ENCODE peak calls at places on chromosome 4, in six cellular contexts. I, X, R, V, K and T are unnamed samples.

GRCh38 chr4:106690487-106690886 is 321.9 kb upstream of the GIMD1 start:
- DNase-seq in X (peak), K (peak), R (peak), V (peak), I (no peak), T (peak)

GRCh38 chr4:30094866-30095265 is 625.3 kb upstream of the PCDH7 start:
- DNase-seq in R (no peak), X (no peak), K (no peak), I (no peak), V (no peak), T (peak)

GRCh38 chr4:60201052-60201673 is 999.0 kb upstream of the ADGRL3 start:
- DNase-seq in X (peak), R (no peak), K (peak), I (no peak), V (peak), T (peak)

GRCh38 chr4:6468376-6468775 is 4.0 kb downstream of the PPP2R2C start:
- DNase-seq in I (no peak), V (no peak), X (no peak), R (no peak), K (no peak), T (no peak)

GRCh38 chr4:57270350-57270749 is 160.2 kb upstream of the IGFBP7 start:
- DNase-seq in I (no peak), K (no peak), R (no peak), X (no peak), V (no peak), T (no peak)

GRCh38 chr4:8167815-8168214 is 9.2 kb upstream of the ABLIM2 start:
- DNase-seq in K (peak), V (no peak), X (no peak), R (no peak), I (no peak), T (no peak)

GRCh38 chr4:26131711-26132110 is 189.1 kb upstream of the RBPJ start:
- DNase-seq in K (no peak), I (no peak), R (no peak), V (no peak), X (no peak), T (no peak)

GRCh38 chr4:63379750-63380522 is 1029.3 kb downstream of the TECRL start:
- DNase-seq in X (no peak), K (no peak), I (no peak), R (no peak), V (no peak), T (no peak)

GRCh38 chr4:153342751-153343552 is 1.5 kb upstream of the MND1 start:
- DNase-seq in I (no peak), K (no peak), X (no peak), R (no peak), V (no peak), T (no peak)

GRCh38 chr4:176656108-176656507 is 136.6 kb downstream of the VEGFC start:
- DNase-seq in R (no peak), X (no peak), V (no peak), I (no peak), K (no peak), T (no peak)

GRCh38 chr4:34854451-34854850 is 1389.9 kb downstream of the ARAP2 start:
- DNase-seq in K (no peak), V (no peak), I (no peak), X (no peak), R (no peak), T (no peak)

GRCh38 chr4:141180991-141181760 is 39.5 kb upstream of the ZNF330 start:
- DNase-seq in I (no peak), X (no peak), V (peak), R (no peak), K (no peak), T (peak)

GRCh38 chr4:7938513-7939376 is 916 bp downstream of the AFAP1 start:
- DNase-seq in K (no peak), V (no peak), R (no peak), I (no peak), X (peak), T (no peak)

GRCh38 chr4:5955201-5955821 is 62.4 kb upstream of the CRMP1 start:
- DNase-seq in X (no peak), K (no peak), V (no peak), R (no peak), I (no peak), T (no peak)

GRCh38 chr4:102493794-102494193 is 7.4 kb upstream of the NFKB1 start:
- DNase-seq in K (no peak), I (no peak), R (no peak), X (no peak), V (no peak), T (no peak)

GRCh38 chr4:79050521-79050880 is 111.3 kb upstream of the PAQR3 start:
- DNase-seq in X (peak), K (no peak), I (no peak), R (no peak), V (no peak), T (no peak)

GRCh38 chr4:15656038-15656470 is 897 bp upstream of the FBXL5 start:
- DNase-seq in I (no peak), V (no peak), X (peak), K (no peak), R (no peak), T (peak)

GRCh38 chr4:129377131-129377845 is 281.3 kb downstream of the C4orf33 start:
- DNase-seq in K (no peak), V (no peak), X (no peak), R (no peak), I (no peak), T (no peak)

GRCh38 chr4:88599298-88599697 is 7.0 kb downstream of the HERC3 start:
- DNase-seq in X (peak), V (peak), R (no peak), K (no peak), I (no peak), T (peak)